ENCODE peak calls at places on chromosomes 5 and 9, in five cellular contexts. N is gastrocnemius medialis, U is aorta, H is kidney, G is HepG2. T is an unnamed sample. For H3K4me1, the result is how much of the 10 kb centered on the place peaks cover.

GRCh38 chr9:89319015-89319905 is 960 bp downstream of the SECISBP2 start:
- DNase-seq in U (no peak), H (no peak), G (no peak), N (no peak), T (no peak)

GRCh38 chr5:56837956-56838355 is 22.6 kb downstream of the MAP3K1 start:
- DNase-seq in N (no peak), U (no peak), G (no peak), H (no peak), T (no peak)

GRCh38 chr5:147467973-147468508 is 41.8 kb downstream of the DPYSL3 start:
- DNase-seq in G (no peak), H (no peak), U (no peak), N (no peak), T (no peak)

GRCh38 chr5:155539958-155540595 is 526.5 kb downstream of the KIF4B start:
- DNase-seq in U (no peak), G (no peak), N (no peak), H (no peak), T (no peak)

GRCh38 chr9:120369608-120370220 is 210.3 kb downstream of the CDK5RAP2 start:
- DNase-seq in G (no peak), H (no peak), N (no peak), U (no peak), T (no peak)

GRCh38 chr9:82540175-82540574 is 522.8 kb downstream of the RASEF start:
- DNase-seq in G (no peak), N (no peak), H (no peak), U (no peak), T (no peak)

GRCh38 chr5:176575488-176576422 is 26.6 kb downstream of the CDHR2 start:
- DNase-seq in U (peak), H (no peak), G (no peak), N (no peak), T (no peak)

GRCh38 chr5:148974638-148975330 is 88.1 kb downstream of the SH3TC2 start:
- DNase-seq in H (no peak), N (no peak), U (no peak), G (no peak), T (no peak)

GRCh38 chr9:125732562-125732961 is 14.6 kb upstream of the PBX3 start:
- DNase-seq in G (no peak), N (no peak), U (no peak), H (no peak), T (no peak)

GRCh38 chr9:37029304-37029775 is 4.7 kb downstream of the PAX5 start:
- DNase-seq in N (no peak), U (no peak), G (no peak), H (no peak), T (no peak)

GRCh38 chr5:142587354-142587965 is 98.4 kb downstream of the FGF1 start:
- DNase-seq in H (no peak), U (no peak), N (no peak), G (peak), T (no peak)

GRCh38 chr9:92948632-92949031 is 1.3 kb downstream of the FGD3 start:
- DNase-seq in U (peak), N (no peak), G (no peak), H (no peak), T (no peak)

GRCh38 chr9:94639996-94640376 is 668 bp upstream of the FBP1 start:
- DNase-seq in U (peak), H (no peak), N (no peak), G (no peak), T (no peak)

GRCh38 chr9:87167161-87167560 is 219.9 kb upstream of the GAS1 start:
- DNase-seq in N (no peak), U (no peak), H (no peak), G (no peak), T (no peak)

GRCh38 chr5:77773734-77774280 is 2.3 kb downstream of the TBCA start:
- DNase-seq in N (no peak), U (no peak), G (no peak), H (no peak), T (no peak)

GRCh38 chr9:129608561-129609481 is 12.1 kb downstream of the C9orf50 start:
- DNase-seq in G (no peak), U (no peak), N (no peak), H (peak), T (no peak)

GRCh38 chr5:68924490-68925145 is 169.2 kb upstream of the SLC30A5 start:
- DNase-seq in H (no peak), N (no peak), G (peak), U (no peak), T (no peak)

GRCh38 chr9:76667521-76667957 is 96.7 kb upstream of the PCA3 start:
- DNase-seq in G (no peak), U (no peak), N (no peak), H (no peak), T (no peak)

GRCh38 chr5:44740655-44741054 is 68.1 kb upstream of the MRPS30 start:
- DNase-seq in H (no peak), G (no peak), U (no peak), N (no peak), T (no peak)

GRCh38 chr5:122126177-122126701 is 3.1 kb upstream of the ZNF474 start:
- DNase-seq in H (no peak), U (no peak), G (no peak), N (no peak), T (no peak)

GRCh38 chr5:79886940-79887339 is 104.1 kb downstream of the MTX3 start:
- DNase-seq in N (no peak), G (no peak), U (no peak), H (no peak), T (no peak)

GRCh38 chr9:68493953-68494541 is 46.6 kb downstream of the TMEM252 start:
- DNase-seq in N (no peak), H (no peak), U (no peak), G (no peak), T (no peak)

GRCh38 chr9:134533850-134534585 is 107.6 kb upstream of the COL5A1 start:
- DNase-seq in H (peak), G (no peak), N (no peak), U (peak), T (no peak)

DNA sequence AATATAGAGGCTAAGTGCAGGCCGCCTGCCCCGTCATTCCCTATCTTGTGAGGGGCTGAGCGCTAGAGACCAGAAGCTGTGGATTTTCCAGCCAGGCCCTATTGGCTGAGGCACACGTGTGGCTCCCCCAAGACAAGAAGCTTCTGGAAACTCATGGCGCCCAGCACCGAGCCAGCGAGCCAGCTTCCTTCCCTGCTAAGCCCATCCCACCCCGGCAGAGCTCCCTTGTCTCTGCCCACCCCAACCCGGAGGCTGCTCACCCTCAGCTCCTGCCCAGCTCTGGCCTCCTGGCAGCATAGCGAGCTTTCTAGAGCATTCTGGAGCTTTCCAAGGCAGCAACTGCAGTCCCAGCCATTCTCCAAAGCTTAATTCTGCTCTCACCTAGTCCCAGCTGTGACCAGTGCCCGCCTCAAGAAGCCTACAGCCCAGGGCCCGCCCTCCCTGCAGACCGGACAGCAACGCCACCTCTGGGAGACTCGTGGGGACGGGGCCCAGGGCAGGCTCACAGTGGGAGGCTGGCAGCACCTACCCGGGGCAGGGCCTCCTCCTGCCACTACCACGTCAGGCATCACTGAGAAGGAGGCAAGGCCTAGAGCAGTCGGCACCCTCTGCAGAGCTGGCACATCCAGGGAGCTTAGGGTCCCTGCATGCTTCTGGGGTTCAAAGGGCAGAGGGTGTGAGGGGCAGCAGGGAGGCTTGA is 23.2 kb upstream of the TMEM250 start:
- DNase-seq in G (no peak), U (no peak), N (no peak), H (peak), T (no peak)
- H3K27ac ChIP-seq in G (no peak), U (no peak), N (no peak), H (no peak), T (no peak)

GRCh38 chr9:70589571-70590263 is 175.3 kb upstream of the KLF9 start:
- DNase-seq in G (no peak), U (no peak), H (no peak), N (no peak), T (peak)
- H3K4me1 ChIP-seq in G (under half), U (under half), H (under half), N (half or more), T (under half)

DNA sequence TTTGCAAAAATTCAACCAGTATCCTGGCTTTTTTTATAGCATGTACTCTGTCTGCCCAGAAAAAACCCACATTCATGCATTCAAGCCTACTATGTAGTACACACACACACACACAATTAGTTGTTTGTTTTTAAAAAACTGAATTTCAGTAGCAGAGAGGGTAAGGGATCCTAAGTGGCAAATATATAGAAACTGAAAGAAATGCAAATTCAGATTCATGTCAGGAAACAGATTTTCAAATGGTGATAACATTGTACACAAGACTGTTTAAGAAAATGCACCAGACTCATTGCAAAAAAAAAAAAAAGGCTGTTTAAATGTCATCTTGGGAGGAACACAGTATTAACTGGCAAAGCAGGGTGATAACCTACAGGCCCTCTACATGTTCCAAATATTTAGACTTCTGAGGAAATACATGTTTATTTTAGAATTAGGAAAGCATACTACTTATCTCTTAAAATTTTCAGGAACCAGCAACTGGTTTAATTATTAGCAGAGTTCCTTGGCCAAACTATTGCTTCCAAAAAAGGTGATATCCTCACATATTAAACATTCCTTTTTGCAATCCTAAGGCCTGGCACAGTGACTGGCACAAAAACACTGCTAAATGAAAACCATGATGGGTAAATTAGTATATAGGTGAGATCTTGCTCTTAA is 114.5 kb downstream of the TSSK1B start:
- DNase-seq in H (no peak), N (no peak), U (no peak), G (no peak), T (no peak)
- H3K27ac ChIP-seq in H (no peak), N (no peak), U (no peak), G (no peak), T (no peak)

DNA sequence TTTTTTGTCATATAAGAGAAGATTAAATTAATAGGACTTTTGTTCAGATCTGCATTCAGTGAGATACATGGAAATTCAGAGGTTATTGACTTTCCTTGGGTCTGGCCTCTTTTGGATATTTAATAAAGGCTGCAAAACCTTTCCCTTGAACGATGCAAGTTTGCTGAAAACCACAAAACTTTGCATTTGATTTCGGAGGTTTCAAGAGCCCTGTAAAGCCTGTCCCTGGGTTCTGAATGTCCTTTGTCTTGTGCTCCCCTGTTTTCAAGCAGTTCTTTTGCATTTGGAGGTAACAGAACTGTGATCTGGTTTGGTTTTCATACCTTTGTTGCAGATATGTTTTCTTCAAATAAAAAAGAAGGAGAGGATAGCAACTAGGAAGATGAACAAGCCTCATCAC is 188.1 kb upstream of the DMRT1 start:
- DNase-seq in N (no peak), G (no peak), H (no peak), U (no peak), T (no peak)
- H3K4me1 ChIP-seq in N (half or more), G (under half), H (under half), U (under half), T (under half)